ENCODE peak calls at places on chromosome 20, in six cellular contexts. Z is lung, L is psoas muscle, F is SK-N-SH, W is GM23338, X is fibroblast of lung. J is an unnamed sample. For H3K27me3, the result is how much of the 10 kb centered on the place peaks cover.

GRCh38 chr20:45538209-45538798 is 978 bp downstream of the WFDC6 start:
- DNase-seq in W (peak), L (no peak), X (no peak), Z (no peak), F (no peak), J (no peak)

GRCh38 chr20:10637563-10637962 is 36.2 kb downstream of the JAG1 start:
- DNase-seq in X (peak), W (peak), L (no peak), F (no peak), Z (no peak), J (no peak)

GRCh38 chr20:41927189-41927588 is 309.0 kb upstream of the CHD6 start:
- DNase-seq in W (no peak), X (no peak), F (no peak), Z (no peak), L (no peak), J (no peak)

GRCh38 chr20:11387189-11387754 is 530.4 kb upstream of the BTBD3 start:
- DNase-seq in F (no peak), X (peak), W (no peak), Z (no peak), L (no peak), J (peak)

GRCh38 chr20:1961374-1961773 is 32.5 kb downstream of the PDYN start:
- DNase-seq in Z (no peak), X (no peak), F (no peak), W (no peak), L (no peak), J (no peak)

GRCh38 chr20:16922834-16923233 is 174.7 kb downstream of the OTOR start:
- DNase-seq in W (no peak), Z (no peak), L (no peak), X (peak), F (no peak), J (peak)

GRCh38 chr20:59850018-59850641 is 83.3 kb downstream of the SYCP2 start:
- DNase-seq in Z (no peak), F (no peak), L (no peak), W (peak), X (peak), J (no peak)

GRCh38 chr20:63050406-63050805 is 43.6 kb upstream of the BHLHE23 start:
- DNase-seq in L (no peak), Z (no peak), F (no peak), X (no peak), W (no peak), J (no peak)

GRCh38 chr20:34938466-34939163 is 17.0 kb downstream of the GSS start:
- DNase-seq in Z (peak), F (no peak), L (peak), X (no peak), W (no peak), J (no peak)

GRCh38 chr20:33647603-33648395 is 14.3 kb upstream of the C20orf144 start:
- DNase-seq in L (no peak), Z (no peak), X (peak), F (no peak), W (no peak), J (peak)

GRCh38 chr20:58321205-58321604 is 11.7 kb downstream of the RAB22A start:
- DNase-seq in L (no peak), X (no peak), Z (no peak), F (no peak), W (no peak), J (no peak)

GRCh38 chr20:52682271-52682670 is 289.9 kb upstream of the TSHZ2 start:
- DNase-seq in Z (no peak), F (no peak), L (no peak), W (no peak), X (no peak), J (no peak)

GRCh38 chr20:12355185-12355584 is 437.5 kb downstream of the BTBD3 start:
- DNase-seq in L (no peak), Z (no peak), X (no peak), F (no peak), W (no peak), J (no peak)

GRCh38 chr20:22775671-22776139 is 191.3 kb upstream of the FOXA2 start:
- DNase-seq in Z (no peak), X (peak), W (no peak), F (no peak), L (no peak), J (peak)

GRCh38 chr20:33676652-33677645 is 2.7 kb upstream of the NECAB3 start:
- DNase-seq in F (no peak), L (no peak), X (no peak), Z (no peak), W (no peak), J (no peak)

GRCh38 chr20:63737940-63738686 is 1.5 kb upstream of the SLC2A4RG start:
- DNase-seq in W (peak), F (no peak), X (no peak), Z (no peak), L (no peak), J (no peak)

GRCh38 chr20:32752458-32753250 is 9.4 kb upstream of the COMMD7 start:
- DNase-seq in L (no peak), F (no peak), X (peak), W (no peak), Z (no peak), J (peak)

GRCh38 chr20:33656010-33656782 is 5.9 kb upstream of the C20orf144 start:
- DNase-seq in W (no peak), L (no peak), Z (no peak), X (no peak), F (peak), J (no peak)

GRCh38 chr20:50003253-50003656 is 20.5 kb downstream of the SNAI1 start:
- DNase-seq in L (no peak), F (no peak), Z (no peak), X (peak), W (no peak), J (peak)

GRCh38 chr20:23156170-23156841 is 70.2 kb upstream of the CD93 start:
- DNase-seq in W (no peak), Z (no peak), X (peak), L (no peak), F (no peak), J (peak)

GRCh38 chr20:46400828-46401477 is 5.5 kb downstream of the ELMO2 start:
- DNase-seq in F (no peak), L (no peak), W (peak), Z (no peak), X (peak), J (no peak)

GRCh38 chr20:20003088-20003954 is 13.8 kb upstream of the NAA20 start:
- DNase-seq in Z (no peak), L (peak), X (peak), W (no peak), F (no peak), J (peak)

GRCh38 chr20:47669927-47670890 is 115.1 kb downstream of the SULF2 start:
- DNase-seq in W (no peak), F (no peak), X (no peak), L (no peak), Z (no peak), J (no peak)

GRCh38 chr20:46099491-46100287 is 9.9 kb upstream of the NCOA5 start:
- DNase-seq in F (no peak), X (no peak), W (peak), L (no peak), Z (no peak), J (no peak)

DNA sequence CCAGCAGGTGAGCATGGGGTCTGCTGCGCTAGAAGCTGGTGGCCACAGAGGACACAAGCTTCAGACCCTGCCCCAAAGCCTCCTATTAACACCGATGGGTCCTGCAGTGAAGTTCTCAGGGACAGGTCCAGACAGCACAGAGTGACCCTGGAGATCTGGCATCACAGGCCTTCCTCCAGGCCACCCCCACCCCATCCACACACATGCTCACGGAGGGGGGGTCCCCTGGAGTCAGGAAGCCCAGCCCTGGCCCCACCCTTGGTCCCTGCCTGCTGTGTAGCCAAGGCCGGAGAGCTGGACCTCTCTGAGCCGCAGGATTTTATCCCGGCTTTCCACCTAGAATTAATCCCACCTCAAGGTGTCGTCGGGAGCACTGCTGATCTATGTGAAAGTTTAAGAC is 167.3 kb downstream of the TAF4 start:
- DNase-seq in L (no peak), W (no peak), Z (no peak), F (no peak), X (no peak), J (no peak)
- H3K27me3 ChIP-seq in L (under half), W (under half), Z (under half), F (under half), X (under half), J (under half)

DNA sequence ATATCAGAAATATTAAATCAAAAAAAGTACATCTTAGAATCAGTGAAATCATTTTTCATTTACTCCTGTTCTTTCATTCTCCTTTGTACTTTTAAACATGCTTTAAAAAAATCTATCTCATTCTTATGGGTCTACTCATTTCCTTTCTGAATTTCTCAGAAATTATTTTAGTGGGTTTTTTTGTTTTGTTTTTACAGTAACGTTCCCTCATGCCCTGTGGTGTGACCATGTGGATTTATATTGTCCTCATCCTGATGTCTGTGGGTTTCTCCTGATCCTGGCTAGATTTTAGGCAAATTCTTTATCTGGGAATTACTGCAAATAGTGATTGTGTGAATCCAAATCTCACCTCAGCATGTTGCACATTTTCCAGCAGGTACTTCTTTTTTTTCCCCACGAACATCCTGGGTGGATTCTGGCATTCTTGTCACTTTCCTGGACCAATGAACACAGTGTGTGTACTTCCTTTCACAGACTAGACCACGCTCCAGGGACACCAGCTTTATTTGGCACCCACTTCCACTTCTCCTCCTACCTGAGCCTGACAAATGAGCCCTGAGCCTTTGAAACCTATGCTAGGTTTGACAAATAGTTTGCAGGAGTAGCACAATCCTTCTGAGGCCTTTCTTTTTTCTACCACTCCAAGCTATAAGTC is 113.9 kb upstream of the LAMP5 start:
- DNase-seq in X (no peak), W (no peak), L (no peak), F (no peak), Z (no peak), J (no peak)
- TF ChIP-seq CTCF in X (no peak), W (no peak), L (no peak), F (no peak), Z (no peak), J (no peak)

DNA sequence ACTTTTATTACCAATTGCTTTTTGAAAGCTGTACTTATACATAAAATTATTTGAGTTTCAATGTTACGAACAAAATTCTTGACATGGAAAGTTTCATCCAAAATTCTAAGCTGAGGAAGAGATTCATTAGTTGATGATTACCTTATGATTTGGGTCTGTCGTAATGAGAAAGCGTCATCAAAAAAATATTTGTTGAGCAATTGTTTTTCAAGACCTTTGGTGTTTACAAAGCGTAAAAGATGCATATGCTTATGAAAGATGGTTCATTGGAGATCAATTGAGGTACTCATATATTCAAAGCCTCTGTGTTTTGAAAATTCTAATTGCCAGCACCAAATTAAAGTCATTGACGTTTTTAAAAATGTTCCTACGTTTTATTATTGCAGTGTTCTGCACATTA is 110.5 kb upstream of the DOK5 start:
- DNase-seq in Z (no peak), F (no peak), X (no peak), L (no peak), W (no peak), J (no peak)
- H3K27me3 ChIP-seq in Z (under half), F (under half), X (under half), L (under half), W (under half), J (under half)

GRCh38 chr20:56964886-56965285 is 301.6 kb downstream of the BMP7 start:
- DNase-seq in L (no peak), F (no peak), Z (no peak), W (no peak), X (no peak), J (no peak)
- TF ChIP-seq CTCF in L (no peak), F (no peak), Z (no peak), W (no peak), X (no peak), J (peak)

J was measured in brain microvascular endothelial cell.